ENCODE peak calls at places on chromosomes 2 and 18, in four cellular contexts. F is stomach, U is tibial nerve, J is uterus. X is an unnamed sample.

GRCh38 chr2:218567797-218568189 is 358 bp downstream of the USP37 start:
- DNase-seq in F (no peak), U (no peak), J (no peak), X (no peak)

GRCh38 chr2:196974970-196975369 is 48.5 kb upstream of the PGAP1 start:
- DNase-seq in F (no peak), U (no peak), J (no peak), X (no peak)

GRCh38 chr2:126801473-126801872 is 97.2 kb upstream of the TEX51 start:
- DNase-seq in F (no peak), U (no peak), J (no peak), X (no peak)

GRCh38 chr2:134189009-134189717 is 64.7 kb upstream of the MGAT5 start:
- DNase-seq in F (peak), U (no peak), J (no peak), X (no peak)

GRCh38 chr18:9661564-9661963 is 46.5 kb upstream of the RAB31 start:
- DNase-seq in F (no peak), U (no peak), J (no peak), X (peak)

GRCh38 chr2:101520246-101520645 is 45.3 kb upstream of the RFX8 start:
- DNase-seq in F (no peak), U (no peak), J (no peak), X (no peak)

GRCh38 chr2:228417526-228417925 is 236.0 kb upstream of the SPHKAP start:
- DNase-seq in F (no peak), U (no peak), J (no peak), X (no peak)

GRCh38 chr2:105394951-105395611 is 3.8 kb downstream of the FHL2 start:
- DNase-seq in F (no peak), U (no peak), J (no peak), X (no peak)

GRCh38 chr2:224570328-224570993 is 14.7 kb downstream of the CUL3 start:
- DNase-seq in F (no peak), U (no peak), J (no peak), X (no peak)

GRCh38 chr18:2111456-2111855 is 459.8 kb downstream of the METTL4 start:
- DNase-seq in F (no peak), U (no peak), J (no peak), X (no peak)

GRCh38 chr2:67379048-67379447 is 18.1 kb upstream of the ETAA1 start:
- DNase-seq in F (no peak), U (no peak), J (no peak), X (no peak)

GRCh38 chr18:26159353-26159752 is 25.7 kb downstream of the PSMA8 start:
- DNase-seq in F (no peak), U (no peak), J (no peak), X (no peak)

GRCh38 chr2:150465703-150466569 is 21.5 kb downstream of the RND3 start:
- DNase-seq in F (no peak), U (no peak), J (no peak), X (no peak)

GRCh38 chr2:104254017-104254416 is 599.9 kb upstream of the POU3F3 start:
- DNase-seq in F (no peak), U (no peak), J (no peak), X (no peak)
- H3K4me3 ChIP-seq in F (no peak), U (no peak), J (no peak), X (no peak)

GRCh38 chr2:40348038-40348437 is 103.9 kb downstream of the SLC8A1 start:
- DNase-seq in F (no peak), U (no peak), J (no peak), X (no peak)

GRCh38 chr2:40353236-40353635 is 98.7 kb downstream of the SLC8A1 start:
- DNase-seq in F (no peak), U (peak), J (peak), X (no peak)

GRCh38 chr2:40355451-40355850 is 96.4 kb downstream of the SLC8A1 start:
- DNase-seq in F (no peak), U (no peak), J (no peak), X (no peak)

GRCh38 chr2:40348665-40349064 is 103.2 kb downstream of the SLC8A1 start:
- DNase-seq in F (no peak), U (no peak), J (no peak), X (no peak)

GRCh38 chr2:40352321-40353099 is 99.4 kb downstream of the SLC8A1 start:
- DNase-seq in F (no peak), U (no peak), J (no peak), X (no peak)
- H3K4me3 ChIP-seq in F (no peak), U (no peak), J (no peak), X (no peak)

DNA sequence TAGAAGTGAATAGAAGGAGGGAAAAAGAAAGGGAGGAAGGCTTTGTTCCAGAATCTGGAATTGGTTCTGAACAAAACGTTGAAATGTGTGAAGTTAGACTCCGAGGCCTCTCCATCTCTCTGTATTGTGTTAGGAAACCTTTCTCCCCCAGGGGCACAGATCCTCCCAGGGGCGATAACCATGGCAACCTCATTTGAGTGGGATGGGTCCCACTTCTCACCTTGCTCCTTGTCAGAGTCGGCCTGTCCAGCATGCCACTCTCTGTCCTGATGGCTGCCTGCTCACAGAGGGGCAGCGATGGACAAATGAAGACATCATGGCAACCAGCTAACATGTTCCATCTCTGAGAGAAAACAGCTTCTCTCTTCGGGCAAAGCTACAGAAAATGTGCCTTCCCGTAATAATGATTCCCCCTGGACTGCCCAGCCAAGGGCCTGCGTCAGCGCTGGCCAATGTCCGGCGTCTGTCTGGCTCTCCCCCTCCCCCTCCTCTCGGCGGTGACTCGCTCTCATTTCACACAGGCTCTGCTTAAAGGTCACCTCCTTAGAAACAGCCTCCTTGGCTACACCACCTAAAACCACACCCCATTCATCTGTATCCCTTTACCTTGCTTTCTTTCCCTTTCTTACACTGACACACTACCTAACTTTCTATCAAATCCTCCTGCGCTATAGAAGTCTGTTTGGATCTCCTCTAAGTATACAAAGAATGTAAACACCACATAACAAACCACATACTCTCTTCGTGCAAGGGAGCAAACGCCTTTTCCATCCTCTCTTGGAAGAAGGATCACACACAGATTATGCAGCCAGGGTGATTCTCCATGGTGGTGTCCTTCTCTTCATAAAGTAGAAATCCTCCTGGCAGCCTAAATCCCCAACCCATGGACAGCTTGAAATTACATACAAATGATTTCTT is 32.1 kb upstream of the TTC39C start:
- DNase-seq in F (no peak), U (peak), J (peak), X (peak)
- H3K4me3 ChIP-seq in F (no peak), U (no peak), J (no peak), X (peak)

GRCh38 chr2:136113767-136114070 is 4.2 kb downstream of the CXCR4 start:
- DNase-seq in F (no peak), U (no peak), J (no peak), X (no peak)

GRCh38 chr2:136114392-136114791 is 3.6 kb downstream of the CXCR4 start:
- DNase-seq in F (no peak), U (no peak), J (no peak), X (no peak)

GRCh38 chr2:136112317-136112891 is 5.5 kb downstream of the CXCR4 start:
- DNase-seq in F (no peak), U (no peak), J (no peak), X (no peak)

GRCh38 chr2:136115183-136115751 is 2.7 kb downstream of the CXCR4 start:
- DNase-seq in F (no peak), U (no peak), J (no peak), X (no peak)

DNA sequence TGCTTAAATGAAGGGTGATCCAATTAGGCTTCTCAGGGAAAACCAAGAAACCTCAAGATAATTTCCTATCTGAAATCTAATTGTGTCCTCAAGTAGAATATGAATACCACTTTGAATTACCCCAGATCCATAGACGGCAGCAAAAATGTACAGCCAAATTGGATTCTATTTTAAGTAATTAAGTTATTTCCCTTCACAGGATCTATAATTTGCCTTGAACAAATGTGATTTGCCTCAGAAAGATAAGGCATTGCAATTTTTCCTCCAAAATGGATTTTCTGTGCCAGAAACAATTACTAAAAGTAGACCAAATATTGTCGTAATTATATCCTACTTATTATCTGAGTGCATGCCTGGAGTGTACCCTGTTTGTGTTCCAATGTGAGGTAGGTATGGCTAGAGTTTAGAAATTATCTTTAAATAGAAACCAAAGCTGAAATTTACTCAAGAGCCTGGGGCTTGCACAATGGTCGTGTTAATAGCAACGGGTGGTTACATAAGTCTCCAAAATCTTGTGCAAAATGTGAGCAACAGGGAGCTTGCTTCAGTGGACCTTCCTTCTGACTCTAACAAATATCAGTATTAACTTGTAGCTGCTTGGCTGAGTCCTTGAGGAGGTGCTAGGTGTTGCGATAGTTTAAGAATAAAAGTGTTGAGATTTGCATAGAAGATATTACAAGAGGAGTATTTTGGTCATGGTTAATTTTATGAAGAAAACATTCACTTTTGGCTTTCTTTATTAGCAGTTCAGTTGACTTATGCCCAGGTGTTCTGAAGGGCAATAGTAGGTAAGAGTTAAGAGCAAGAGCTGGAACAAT is 4.8 kb downstream of the CXCR4 start:
- DNase-seq in F (no peak), U (no peak), J (no peak), X (no peak)
- H3K4me3 ChIP-seq in F (no peak), U (no peak), J (no peak), X (no peak)

X was measured in ascending aorta.